ENCODE peak calls at places on chromosomes 6 and 20, in six cellular contexts. F is IMR-90, I is AG09319, B is activated T-helper 1 cell treated with Interleukin-2 at 50 U/mL for 16 hours, Y is Calu3, X is NCI-H1930. A is an unnamed sample.

GRCh38 chr20:62887147-62887859 is 25.7 kb upstream of the TCFL5 start:
- DNase-seq in F (peak), I (peak), B (no peak), Y (no peak), X (no peak), A (no peak)

GRCh38 chr6:29723666-29724588 is 693 bp downstream of the HLA-F start:
- DNase-seq in F (no peak), I (no peak), B (peak), Y (peak), X (no peak), A (no peak)

GRCh38 chr6:105111093-105111492 is 68.7 kb downstream of the POPDC3 start:
- DNase-seq in F (no peak), I (no peak), B (no peak), Y (no peak), X (no peak), A (no peak)

GRCh38 chr20:6140947-6141346 is 18.1 kb upstream of the FERMT1 start:
- DNase-seq in F (no peak), I (no peak), B (no peak), Y (peak), X (no peak), A (no peak)

GRCh38 chr6:157548635-157549467 is 167.9 kb downstream of the ZDHHC14 start:
- DNase-seq in F (no peak), I (no peak), B (no peak), Y (no peak), X (no peak), A (no peak)

GRCh38 chr6:133978896-133979240 is 25.8 kb downstream of the TBPL1 start:
- DNase-seq in F (no peak), I (no peak), B (no peak), Y (no peak), X (no peak), A (no peak)

GRCh38 chr6:150183105-150183504 is 40.3 kb downstream of the PPP1R14C start:
- DNase-seq in F (no peak), I (no peak), B (no peak), Y (no peak), X (no peak), A (no peak)

GRCh38 chr6:34982424-34982852 is 93.4 kb downstream of the ANKS1A start:
- DNase-seq in F (peak), I (no peak), B (no peak), Y (peak), X (no peak), A (no peak)

GRCh38 chr6:159866286-159867247 is 24.2 kb upstream of the MAS1 start:
- DNase-seq in F (no peak), I (no peak), B (no peak), Y (no peak), X (no peak), A (no peak)

GRCh38 chr6:169044376-169045230 is 209.0 kb downstream of the THBS2 start:
- DNase-seq in F (no peak), I (no peak), B (no peak), Y (no peak), X (no peak), A (no peak)

GRCh38 chr6:36604090-36605060 is 10.2 kb downstream of the SRSF3 start:
- DNase-seq in F (no peak), I (no peak), B (no peak), Y (no peak), X (no peak), A (no peak)